ENCODE peak calls at places on chromosomes 7 and 10, in five cellular contexts. H, S, X, C and W are unnamed samples.

GRCh38 chr10:43049081-43049551 is 27.8 kb upstream of the RET start:
- DNase-seq in H (no peak), S (no peak), X (no peak), C (no peak), W (no peak)

GRCh38 chr7:46291064-46291463 is 370.0 kb upstream of the IGFBP3 start:
- DNase-seq in H (peak; percentile 75), S (peak; percentile 45), X (no peak), C (peak; percentile 95), W (no peak)

GRCh38 chr7:129089521-129090212 is 34.8 kb upstream of the TNPO3 start:
- DNase-seq in H (peak; percentile 15), S (no peak), X (no peak), C (peak; percentile 15), W (no peak)

GRCh38 chr10:111384556-111384955 is 307.7 kb downstream of the ADRA2A start:
- DNase-seq in H (no peak), S (no peak), X (no peak), C (peak; percentile 24), W (no peak)

GRCh38 chr10:94785211-94785610 is 22.7 kb downstream of the CYP2C19 start:
- DNase-seq in H (peak; percentile 0), S (no peak), X (no peak), C (no peak), W (no peak)

GRCh38 chr10:90175161-90175681 is 473.8 kb downstream of the KIF20B start:
- DNase-seq in H (peak; percentile 65), S (no peak), X (no peak), C (no peak), W (no peak)

GRCh38 chr7:7438851-7439250 is 96.8 kb downstream of the COL28A1 start:
- DNase-seq in H (peak; percentile 97), S (peak; percentile 19), X (peak; percentile 87), C (peak; percentile 99), W (no peak)

GRCh38 chr10:117075064-117075463 is 63.0 kb downstream of the VAX1 start:
- DNase-seq in H (peak; percentile 12), S (peak; percentile 5), X (no peak), C (peak; percentile 28), W (no peak)

GRCh38 chr7:121228779-121229178 is 100.0 kb upstream of the WNT16 start:
- DNase-seq in H (no peak), S (no peak), X (no peak), C (no peak), W (no peak)

GRCh38 chr10:19325581-19325980 is 277.0 kb downstream of the MALRD1 start:
- DNase-seq in H (peak; percentile 63), S (no peak), X (no peak), C (no peak), W (no peak)

GRCh38 chr10:49500420-49500819 is 38.5 kb downstream of the ERCC6 start:
- DNase-seq in H (no peak), S (no peak), X (no peak), C (no peak), W (no peak)

GRCh38 chr10:97999066-97999908 is 31.1 kb downstream of the CRTAC1 start:
- DNase-seq in H (no peak), S (no peak), X (no peak), C (no peak), W (no peak)

GRCh38 chr10:120765241-120765803 is 85.8 kb upstream of the WDR11 start:
- DNase-seq in H (no peak), S (no peak), X (no peak), C (no peak), W (no peak)

GRCh38 chr10:88642991-88643390 is 21.3 kb upstream of the LIPF start:
- DNase-seq in H (peak; percentile 50), S (no peak), X (no peak), C (peak; percentile 69), W (no peak)

GRCh38 chr10:110897184-110897583 is 21.8 kb downstream of the BBIP1 start:
- DNase-seq in H (no peak), S (no peak), X (no peak), C (no peak), W (no peak)

GRCh38 chr7:151060416-151061234 is 1.2 kb downstream of the SLC4A2 start:
- DNase-seq in H (peak; percentile 34), S (peak; percentile 56), X (no peak), C (peak; percentile 66), W (peak; percentile 70)
- H4K20me1 ChIP-seq in H (no peaks in the 10 kb centered on the region), S (peaks cover 27% of the 10 kb centered on the region), X (no peaks in the 10 kb centered on the region), C (no peaks in the 10 kb centered on the region), W (peaks cover 5% of the 10 kb centered on the region)

DNA sequence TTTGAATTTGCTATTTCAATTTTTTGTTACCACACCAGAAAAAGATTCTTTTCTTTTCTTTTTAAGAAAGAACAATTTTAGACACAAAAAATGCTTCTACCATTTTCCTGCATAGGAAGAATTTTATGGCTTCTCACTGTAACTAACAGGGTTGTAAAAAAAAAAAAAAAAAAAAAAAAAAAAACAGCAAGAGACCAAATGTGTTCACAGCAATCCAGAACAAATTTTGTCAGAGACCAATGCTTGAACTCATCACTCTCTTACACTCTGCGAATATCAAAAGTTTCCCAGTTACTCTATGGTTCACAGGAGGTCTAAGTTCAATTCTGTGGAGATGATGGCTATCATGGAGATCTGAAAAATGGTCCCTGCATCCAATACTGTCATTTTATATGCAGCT is 84.4 kb downstream of the CHCHD3 start:
- DNase-seq in H (no peak), S (no peak), X (no peak), C (no peak), W (no peak)
- H3K79me2 ChIP-seq in H (peaks cover 8% of the 10 kb centered on the region), S (peaks cover 63% of the 10 kb centered on the region), X (peaks cover 91% of the 10 kb centered on the region), C (peaks cover 88% of the 10 kb centered on the region), W (peaks cover 100% of the 10 kb centered on the region)

GRCh38 chr10:79292789-79293746 is 54.2 kb upstream of the PPIF start:
- DNase-seq in H (no peak), S (no peak), X (no peak), C (peak; percentile 40), W (peak; percentile 63)
- H4K20me1 ChIP-seq in H (no peaks in the 10 kb centered on the region), S (peaks cover 5% of the 10 kb centered on the region), X (no peaks in the 10 kb centered on the region), C (no peaks in the 10 kb centered on the region), W (peaks cover 4% of the 10 kb centered on the region)

GRCh38 chr10:34768261-34768971 is 46.7 kb downstream of the PARD3 start:
- DNase-seq in H (peak; percentile 66), S (no peak), X (no peak), C (peak; percentile 86), W (no peak)

GRCh38 chr10:34773617-34774261 is 41.4 kb downstream of the PARD3 start:
- DNase-seq in H (no peak), S (no peak), X (no peak), C (no peak), W (no peak)

GRCh38 chr10:34769941-34770340 is 45.2 kb downstream of the PARD3 start:
- DNase-seq in H (no peak), S (no peak), X (no peak), C (no peak), W (no peak)

GRCh38 chr10:34768972-34769330 is 46.1 kb downstream of the PARD3 start:
- DNase-seq in H (no peak), S (no peak), X (no peak), C (no peak), W (no peak)

DNA sequence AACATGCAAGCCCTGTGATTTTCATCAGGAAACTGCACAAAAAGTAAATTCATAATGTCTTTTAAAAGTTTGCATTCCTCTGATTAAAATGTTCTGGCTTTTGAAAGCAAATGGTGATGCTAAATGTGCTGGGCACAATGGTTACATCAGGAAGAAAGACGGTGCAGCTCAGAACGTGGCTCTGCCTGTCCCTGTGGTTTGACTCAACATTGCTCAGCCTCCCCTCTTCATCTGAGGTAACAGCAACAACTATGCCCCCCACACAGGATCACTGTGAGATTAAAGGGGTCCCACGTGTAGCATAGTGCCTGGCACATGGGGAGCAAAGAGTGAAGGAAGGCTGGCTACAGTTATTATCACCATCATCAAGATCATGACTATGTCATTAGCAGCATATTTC is 44.0 kb downstream of the PARD3 start:
- DNase-seq in H (no peak), S (no peak), X (no peak), C (no peak), W (no peak)
- H3K79me2 ChIP-seq in H (peaks cover 2% of the 10 kb centered on the region), S (peaks cover 100% of the 10 kb centered on the region), X (peaks cover 80% of the 10 kb centered on the region), C (peaks cover 76% of the 10 kb centered on the region), W (no peaks in the 10 kb centered on the region)

DNA sequence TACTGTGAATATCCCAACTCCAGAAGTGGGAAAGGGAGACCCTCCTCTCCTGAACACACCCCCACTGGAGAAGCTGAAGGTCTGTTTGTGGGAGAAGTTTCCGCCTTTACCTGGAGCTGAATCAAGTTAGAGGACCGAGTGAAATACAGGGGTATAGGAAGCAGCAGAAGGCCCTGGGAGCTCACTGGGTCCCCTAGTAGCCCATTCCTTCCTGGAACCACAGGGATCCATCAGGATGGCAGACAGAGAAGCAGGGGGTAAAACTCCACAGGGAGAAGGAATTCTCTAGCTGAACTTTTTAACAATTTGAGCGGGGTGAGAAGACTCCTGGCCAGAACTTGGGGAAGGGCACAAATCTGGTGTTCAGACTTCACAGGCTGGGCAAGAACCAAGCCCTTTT is 275.8 kb downstream of the GRID1 start:
- DNase-seq in H (no peak), S (no peak), X (no peak), C (no peak), W (no peak)
- H4K20me1 ChIP-seq in H (no peaks in the 10 kb centered on the region), S (no peaks in the 10 kb centered on the region), X (no peaks in the 10 kb centered on the region), C (no peaks in the 10 kb centered on the region), W (no peaks in the 10 kb centered on the region)

GRCh38 chr7:1026721-1027151 is 17.6 kb upstream of the GPR146 start:
- DNase-seq in H (no peak), S (no peak), X (no peak), C (no peak), W (no peak)

GRCh38 chr7:1027285-1028043 is 16.9 kb upstream of the GPR146 start:
- DNase-seq in H (peak; percentile 51), S (peak; percentile 46), X (no peak), C (peak; percentile 51), W (no peak)

GRCh38 chr7:1029637-1030443 is 14.5 kb upstream of the GPR146 start:
- DNase-seq in H (no peak), S (no peak), X (no peak), C (no peak), W (no peak)

GRCh38 chr7:1028775-1029636 is 15.3 kb upstream of the GPR146 start:
- DNase-seq in H (peak; percentile 94), S (peak; percentile 96), X (peak; percentile 69), C (peak; percentile 98), W (no peak)

GRCh38 chr7:1028044-1028770 is 16.1 kb upstream of the GPR146 start:
- DNase-seq in H (peak; percentile 87), S (peak; percentile 97), X (peak; percentile 47), C (peak; percentile 96), W (peak; percentile 66)
- H3K79me2 ChIP-seq in H (peaks cover 30% of the 10 kb centered on the region), S (peaks cover 46% of the 10 kb centered on the region), X (peaks cover 48% of the 10 kb centered on the region), C (peaks cover 49% of the 10 kb centered on the region), W (no peaks in the 10 kb centered on the region)

GRCh38 chr7:115976651-115977050 is 53.9 kb downstream of the TFEC start:
- DNase-seq in H (no peak), S (no peak), X (no peak), C (no peak), W (no peak)

GRCh38 chr7:115975766-115976165 is 54.8 kb downstream of the TFEC start:
- DNase-seq in H (no peak), S (no peak), X (no peak), C (no peak), W (no peak)

GRCh38 chr7:115984105-115984504 is 46.5 kb downstream of the TFEC start:
- DNase-seq in H (peak; percentile 7), S (no peak), X (no peak), C (peak; percentile 32), W (no peak)

GRCh38 chr7:115980175-115980574 is 50.4 kb downstream of the TFEC start:
- DNase-seq in H (no peak), S (no peak), X (no peak), C (no peak), W (no peak)
- H4K20me1 ChIP-seq in H (no peaks in the 10 kb centered on the region), S (no peaks in the 10 kb centered on the region), X (no peaks in the 10 kb centered on the region), C (no peaks in the 10 kb centered on the region), W (no peaks in the 10 kb centered on the region)